ENCODE peak calls at places on chromosomes 5 and 9, in seven cellular contexts. T is HepG2, I is HCT116, J is K562, A is SK-N-SH, Q is GM12878, B is H1. S is an unnamed sample.

GRCh38 chr5:88826959-88827585 is 55.9 kb downstream of the MEF2C start:
- DNase-seq in T (no peak), I (peak), J (peak), A (no peak), Q (peak), B (no peak), S (no peak)

GRCh38 chr9:477146-477545 is 262.5 kb downstream of the DOCK8 start:
- DNase-seq in T (no peak), I (no peak), J (no peak), A (no peak), Q (no peak), B (no peak), S (no peak)

GRCh38 chr5:166581827-166582226 is 1709.6 kb upstream of the WWC1 start:
- DNase-seq in T (no peak), I (no peak), J (no peak), A (no peak), Q (no peak), B (no peak), S (no peak)

GRCh38 chr9:72983056-72983455 is 30.2 kb upstream of the ALDH1A1 start:
- DNase-seq in T (peak), I (no peak), J (no peak), A (no peak), Q (no peak), B (no peak), S (no peak)

GRCh38 chr5:66818935-66819328 is 222.7 kb downstream of the MAST4 start:
- DNase-seq in T (no peak), I (no peak), J (no peak), A (no peak), Q (no peak), B (no peak), S (no peak)

GRCh38 chr9:17472126-17472525 is 106.7 kb upstream of the SH3GL2 start:
- DNase-seq in T (no peak), I (no peak), J (no peak), A (no peak), Q (no peak), B (no peak), S (no peak)

GRCh38 chr5:57843016-57843402 is 360.4 kb upstream of the ACTBL2 start:
- DNase-seq in T (no peak), I (no peak), J (no peak), A (no peak), Q (no peak), B (no peak), S (no peak)

GRCh38 chr9:127923771-127924170 is 6.8 kb downstream of the PIP5KL1 start:
- DNase-seq in T (no peak), I (peak), J (no peak), A (no peak), Q (no peak), B (no peak), S (no peak)

GRCh38 chr5:141747646-141748229 is 65.7 kb upstream of the ARAP3 start:
- DNase-seq in T (no peak), I (no peak), J (no peak), A (peak), Q (no peak), B (no peak), S (no peak)

GRCh38 chr5:42985129-42986037 is 54.7 kb downstream of the ANXA2R start:
- DNase-seq in T (peak), I (peak), J (no peak), A (no peak), Q (no peak), B (no peak), S (peak)

GRCh38 chr9:95284667-95285066 is 32.8 kb downstream of the FANCC start:
- DNase-seq in T (no peak), I (no peak), J (no peak), A (no peak), Q (no peak), B (no peak), S (no peak)

GRCh38 chr9:14356376-14356775 is 42.4 kb upstream of the NFIB start:
- DNase-seq in T (no peak), I (no peak), J (no peak), A (peak), Q (no peak), B (no peak), S (no peak)

GRCh38 chr9:18939943-18940342 is 93.1 kb downstream of the SAXO1 start:
- DNase-seq in T (no peak), I (no peak), J (peak), A (no peak), Q (no peak), B (no peak), S (no peak)

GRCh38 chr9:117414220-117414905 is 494 bp downstream of the ASTN2 start:
- DNase-seq in T (no peak), I (no peak), J (no peak), A (peak), Q (no peak), B (peak), S (no peak)

GRCh38 chr9:122377241-122378164 is 6.7 kb downstream of the PTGS1 start:
- DNase-seq in T (no peak), I (no peak), J (peak), A (no peak), Q (no peak), B (no peak), S (no peak)

GRCh38 chr5:16886366-16886736 is 49.7 kb downstream of the MYO10 start:
- DNase-seq in T (no peak), I (no peak), J (no peak), A (no peak), Q (no peak), B (no peak), S (no peak)

GRCh38 chr5:95669540-95669939 is 13.3 kb downstream of the SPATA9 start:
- DNase-seq in T (no peak), I (no peak), J (peak), A (no peak), Q (no peak), B (no peak), S (no peak)

GRCh38 chr5:178086266-178086665 is 27.1 kb upstream of the N4BP3 start:
- DNase-seq in T (no peak), I (no peak), J (no peak), A (peak), Q (no peak), B (peak), S (no peak)

GRCh38 chr5:112930082-112930344 is 8.0 kb upstream of the REEP5 start:
- DNase-seq in T (no peak), I (no peak), J (no peak), A (no peak), Q (peak), B (no peak), S (no peak)

GRCh38 chr9:117718085-117718484 is 13.9 kb downstream of the TLR4 start:
- DNase-seq in T (no peak), I (no peak), J (no peak), A (no peak), Q (peak), B (no peak), S (no peak)

GRCh38 chr9:136297016-136297691 is 6.7 kb downstream of the CCDC187 start:
- DNase-seq in T (peak), I (no peak), J (no peak), A (no peak), Q (no peak), B (no peak), S (no peak)

GRCh38 chr5:138149530-138149929 is 10.3 kb upstream of the NME5 start:
- DNase-seq in T (no peak), I (no peak), J (no peak), A (no peak), Q (no peak), B (no peak), S (no peak)

GRCh38 chr9:15287309-15287708 is 19.7 kb downstream of the TTC39B start:
- DNase-seq in T (no peak), I (no peak), J (peak), A (no peak), Q (no peak), B (no peak), S (no peak)

DNA sequence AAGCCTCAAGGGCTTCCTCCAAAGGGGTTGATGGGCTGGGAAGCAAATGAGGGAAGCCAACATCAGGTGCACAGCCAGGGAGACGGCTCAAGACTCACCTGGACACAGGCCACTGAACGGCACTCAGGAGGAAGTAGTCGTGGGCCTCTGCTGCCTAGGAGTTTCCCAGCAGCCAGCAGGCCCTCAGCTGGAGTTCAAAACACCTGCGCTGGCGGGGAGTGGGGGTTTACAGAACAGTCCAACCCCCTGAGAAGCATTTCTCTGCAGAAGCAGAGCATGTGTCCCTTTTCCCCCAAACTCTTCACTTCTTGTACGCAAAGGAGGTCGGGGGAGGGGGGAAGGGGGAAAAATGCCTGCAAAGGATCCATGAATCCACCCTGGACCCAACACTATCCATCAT is 2.3 kb downstream of the WHRN start:
- DNase-seq in T (no peak), I (no peak), J (no peak), A (no peak), Q (no peak), B (no peak), S (no peak)
- H3K27ac ChIP-seq in T (peak), I (no peak), J (peak), A (no peak), Q (no peak), B (no peak), S (peak)

GRCh38 chr9:92146610-92147009 is 31.4 kb upstream of the SPTLC1 start:
- DNase-seq in T (no peak), I (no peak), J (no peak), A (no peak), Q (no peak), B (no peak), S (no peak)

GRCh38 chr9:92142329-92142728 is 27.1 kb upstream of the SPTLC1 start:
- DNase-seq in T (no peak), I (no peak), J (no peak), A (no peak), Q (no peak), B (no peak), S (no peak)

GRCh38 chr9:92147854-92148184 is 32.6 kb upstream of the SPTLC1 start:
- DNase-seq in T (no peak), I (no peak), J (no peak), A (no peak), Q (no peak), B (no peak), S (no peak)

GRCh38 chr9:92151691-92152393 is 36.6 kb upstream of the SPTLC1 start:
- DNase-seq in T (no peak), I (no peak), J (no peak), A (peak), Q (no peak), B (no peak), S (no peak)

GRCh38 chr9:92147030-92147853 is 32.0 kb upstream of the SPTLC1 start:
- DNase-seq in T (no peak), I (peak), J (peak), A (no peak), Q (no peak), B (no peak), S (no peak)
- TF ChIP-seq CTCF in T (no peak), I (no peak), J (no peak), A (no peak), Q (no peak), B (no peak), S (no peak)

GRCh38 chr5:10333154-10334006 is 20.1 kb upstream of the MARCHF6 start:
- DNase-seq in T (no peak), I (no peak), J (no peak), A (peak), Q (no peak), B (peak), S (no peak)
- TF ChIP-seq SIN3A in T (no peak), I (no peak), J (no peak), A (no peak), Q (no peak), B (no peak), S (peak)

GRCh38 chr5:2381070-2381469 is 370.4 kb downstream of the IRX2 start:
- DNase-seq in T (no peak), I (no peak), J (no peak), A (no peak), Q (no peak), B (no peak), S (no peak)
- H3K27ac ChIP-seq in T (no peak), I (no peak), J (no peak), A (no peak), Q (no peak), B (no peak), S (no peak)

GRCh38 chr9:134427153-134427782 is 101.0 kb downstream of the RXRA start:
- DNase-seq in T (no peak), I (no peak), J (no peak), A (no peak), Q (no peak), B (no peak), S (no peak)
- TF ChIP-seq CTCF in T (no peak), I (no peak), J (no peak), A (no peak), Q (no peak), B (no peak), S (no peak)

GRCh38 chr5:53473644-53474043 is 6.8 kb upstream of the FST start:
- DNase-seq in T (no peak), I (no peak), J (no peak), A (no peak), Q (no peak), B (no peak), S (no peak)

GRCh38 chr5:53472720-53473510 is 7.5 kb upstream of the FST start:
- DNase-seq in T (no peak), I (no peak), J (no peak), A (no peak), Q (no peak), B (no peak), S (no peak)

GRCh38 chr5:53476019-53476418 is 4.4 kb upstream of the FST start:
- DNase-seq in T (no peak), I (no peak), J (no peak), A (no peak), Q (no peak), B (no peak), S (no peak)

GRCh38 chr5:53476531-53477480 is 3.6 kb upstream of the FST start:
- DNase-seq in T (peak), I (no peak), J (no peak), A (no peak), Q (no peak), B (no peak), S (no peak)

GRCh38 chr5:53475320-53475719 is 5.1 kb upstream of the FST start:
- DNase-seq in T (no peak), I (no peak), J (no peak), A (no peak), Q (no peak), B (no peak), S (no peak)
- TF ChIP-seq SIN3A in T (no peak), I (no peak), J (no peak), A (no peak), Q (no peak), B (no peak), S (no peak)

GRCh38 chr9:110443878-110444245 is 106.2 kb upstream of the TXNDC8 start:
- DNase-seq in T (no peak), I (no peak), J (no peak), A (no peak), Q (no peak), B (no peak), S (no peak)
- H3K27ac ChIP-seq in T (no peak), I (no peak), J (no peak), A (no peak), Q (no peak), B (no peak), S (no peak)